ENCODE peak calls at places on chromosome 11, in five cellular contexts. One of them, this sample, is unnamed.

GRCh38 chr11:67113231-67113721 is 5.8 kb upstream of the KDM2A start:
- DNase-seq in lung: no peak
- DNase-seq in left lung: no peak
- DNase-seq in body of pancreas: no peak
- DNase-seq in A549: no peak
- DNase-seq in this sample: no peak

GRCh38 chr11:20477418-20478090 is 90.0 kb downstream of the PRMT3 start:
- DNase-seq in lung: no peak
- DNase-seq in left lung: no peak
- DNase-seq in body of pancreas: no peak
- DNase-seq in A549: no peak
- DNase-seq in this sample: no peak

GRCh38 chr11:124882339-124883071 is 15.2 kb downstream of the ROBO4 start:
- DNase-seq in left lung: no peak
- DNase-seq in body of pancreas: no peak
- DNase-seq in lung: no peak
- DNase-seq in A549: no peak
- DNase-seq in this sample: peak; percentile 73

GRCh38 chr11:46129133-46129532 is 7.9 kb upstream of the PHF21A start:
- DNase-seq in body of pancreas: no peak
- DNase-seq in A549: no peak
- DNase-seq in lung: no peak
- DNase-seq in left lung: no peak
- DNase-seq in this sample: no peak

GRCh38 chr11:50333861-50334260 is 301.2 kb downstream of the OR4C45 start:
- DNase-seq in A549: no peak
- DNase-seq in body of pancreas: no peak
- DNase-seq in left lung: no peak
- DNase-seq in lung: no peak
- DNase-seq in this sample: no peak

GRCh38 chr11:96257972-96258951 is 84.7 kb downstream of the MAML2 start:
- DNase-seq in left lung: no peak
- DNase-seq in lung: no peak
- DNase-seq in A549: no peak
- DNase-seq in body of pancreas: no peak
- DNase-seq in this sample: no peak

GRCh38 chr11:111983187-111983986 is 41.8 kb upstream of the DLAT start:
- DNase-seq in lung: peak; percentile 60
- DNase-seq in left lung: peak; percentile 54
- DNase-seq in body of pancreas: peak; percentile 86
- DNase-seq in A549: no peak
- DNase-seq in this sample: no peak

GRCh38 chr11:61994981-61995380 is 27.5 kb upstream of the FTH1 start:
- DNase-seq in lung: no peak
- DNase-seq in A549: no peak
- DNase-seq in body of pancreas: no peak
- DNase-seq in left lung: no peak
- DNase-seq in this sample: no peak

GRCh38 chr11:123454060-123454651 is 24.1 kb downstream of the GRAMD1B start:
- DNase-seq in lung: no peak
- DNase-seq in A549: peak; percentile 81
- DNase-seq in left lung: peak; percentile 42
- DNase-seq in body of pancreas: no peak
- DNase-seq in this sample: no peak

GRCh38 chr11:48034926-48035876 is 54.8 kb downstream of the PTPRJ start:
- DNase-seq in A549: no peak
- DNase-seq in left lung: no peak
- DNase-seq in lung: no peak
- DNase-seq in body of pancreas: peak; percentile 35
- DNase-seq in this sample: no peak

GRCh38 chr11:96173906-96174305 is 169.1 kb downstream of the MAML2 start:
- DNase-seq in lung: no peak
- DNase-seq in body of pancreas: no peak
- DNase-seq in left lung: no peak
- DNase-seq in A549: no peak
- DNase-seq in this sample: no peak

GRCh38 chr11:39346043-39346442 is 2113.4 kb downstream of the LRRC4C start:
- DNase-seq in lung: no peak
- DNase-seq in A549: no peak
- DNase-seq in body of pancreas: no peak
- DNase-seq in left lung: no peak
- DNase-seq in this sample: no peak

GRCh38 chr11:86708671-86709070 is 36.3 kb upstream of the ME3 start:
- DNase-seq in body of pancreas: no peak
- DNase-seq in left lung: no peak
- DNase-seq in lung: no peak
- DNase-seq in A549: no peak
- DNase-seq in this sample: no peak

GRCh38 chr11:21258414-21258813 is 589.0 kb downstream of the NELL1 start:
- DNase-seq in left lung: no peak
- DNase-seq in lung: no peak
- DNase-seq in A549: no peak
- DNase-seq in body of pancreas: no peak
- DNase-seq in this sample: no peak

GRCh38 chr11:108662700-108663099 is 2.2 kb upstream of the DDX10 start:
- DNase-seq in A549: no peak
- DNase-seq in body of pancreas: no peak
- DNase-seq in lung: no peak
- DNase-seq in left lung: no peak
- DNase-seq in this sample: no peak

GRCh38 chr11:116881153-116881552 is 43.7 kb upstream of the APOA1 start:
- DNase-seq in body of pancreas: no peak
- DNase-seq in left lung: no peak
- DNase-seq in A549: no peak
- DNase-seq in lung: no peak
- DNase-seq in this sample: no peak

GRCh38 chr11:83612891-83613766 is 327.0 kb upstream of the CCDC90B start:
- DNase-seq in A549: no peak
- DNase-seq in left lung: no peak
- DNase-seq in lung: no peak
- DNase-seq in body of pancreas: no peak
- DNase-seq in this sample: no peak

GRCh38 chr11:42410251-42410956 is 901.4 kb upstream of the API5 start:
- DNase-seq in left lung: no peak
- DNase-seq in body of pancreas: no peak
- DNase-seq in lung: no peak
- DNase-seq in A549: no peak
- DNase-seq in this sample: no peak

GRCh38 chr11:71209181-71209580 is 43.2 kb downstream of the SHANK2 start:
- DNase-seq in A549: no peak
- DNase-seq in left lung: peak; percentile 13
- DNase-seq in lung: no peak
- DNase-seq in body of pancreas: no peak
- DNase-seq in this sample: no peak

GRCh38 chr11:1762537-1763302 is 1.0 kb downstream of the CTSD start:
- DNase-seq in lung: peak; percentile 84
- DNase-seq in left lung: peak; percentile 78
- DNase-seq in A549: peak; percentile 54
- DNase-seq in body of pancreas: peak; percentile 90
- DNase-seq in this sample: no peak

GRCh38 chr11:73528877-73529530 is 68.9 kb downstream of the FAM168A start:
- DNase-seq in left lung: no peak
- DNase-seq in body of pancreas: peak; percentile 20
- DNase-seq in A549: no peak
- DNase-seq in lung: no peak
- DNase-seq in this sample: no peak
- H3K4me3 ChIP-seq in left lung: no peak overlapping the region
- H3K4me3 ChIP-seq in body of pancreas: no peak overlapping the region
- H3K4me3 ChIP-seq in A549: no peak overlapping the region
- H3K4me3 ChIP-seq in lung: no peak overlapping the region
- H3K4me3 ChIP-seq in this sample: peak overlapping the region; percentile 59

DNA sequence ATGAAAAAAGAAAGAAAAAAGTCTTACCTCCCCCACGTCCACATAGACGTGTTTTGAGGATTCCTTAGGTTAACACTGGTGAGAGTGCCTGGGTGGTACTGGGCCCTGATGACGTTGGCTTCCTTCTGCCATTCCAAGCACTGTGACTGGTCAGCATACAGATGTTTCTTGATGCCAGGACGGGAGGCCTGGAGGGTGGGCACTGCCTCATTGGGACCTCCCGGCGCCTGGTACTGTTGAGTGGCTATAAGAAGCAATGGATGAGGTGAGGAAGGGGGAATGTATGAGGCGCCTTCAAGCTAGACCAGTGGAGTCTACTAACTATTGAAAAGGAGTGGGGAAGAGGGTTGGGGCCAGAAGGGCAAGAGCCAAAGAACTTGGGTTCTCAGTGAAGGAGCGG is 45.3 kb downstream of the MICAL2 start:
- DNase-seq in A549: no peak
- DNase-seq in left lung: no peak
- DNase-seq in body of pancreas: no peak
- DNase-seq in lung: no peak
- DNase-seq in this sample: peak; percentile 55
- H3K27ac ChIP-seq in A549: no peak overlapping the region
- H3K27ac ChIP-seq in left lung: no peak overlapping the region
- H3K27ac ChIP-seq in body of pancreas: no peak overlapping the region
- H3K27ac ChIP-seq in lung: no peak overlapping the region
- H3K27ac ChIP-seq in this sample: peak overlapping the region; percentile 99

DNA sequence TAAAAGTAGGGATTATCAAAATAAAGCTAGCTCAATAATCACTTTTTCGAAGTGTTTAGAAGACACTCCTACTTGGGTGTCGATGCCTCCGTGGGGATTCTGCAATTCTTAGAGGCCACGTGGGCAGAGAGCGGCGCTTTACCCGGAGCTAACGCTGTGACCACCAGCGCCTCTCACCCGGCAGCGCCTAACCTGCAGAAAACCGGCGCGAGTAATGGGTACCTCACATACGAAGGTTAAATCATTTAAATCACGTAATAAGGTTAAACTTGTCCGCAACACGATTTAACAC is 547 bp downstream of the TAF1D start:
- DNase-seq in left lung: peak; percentile 66
- DNase-seq in A549: peak; percentile 35
- DNase-seq in body of pancreas: peak; percentile 57
- DNase-seq in lung: peak; percentile 64
- DNase-seq in this sample: peak; percentile 83
- TF ChIP-seq CTCF in left lung: no peak
- TF ChIP-seq CTCF in A549: no peak
- TF ChIP-seq CTCF in body of pancreas: no peak
- TF ChIP-seq CTCF in lung: no peak
- TF ChIP-seq CTCF in this sample: no peak

DNA sequence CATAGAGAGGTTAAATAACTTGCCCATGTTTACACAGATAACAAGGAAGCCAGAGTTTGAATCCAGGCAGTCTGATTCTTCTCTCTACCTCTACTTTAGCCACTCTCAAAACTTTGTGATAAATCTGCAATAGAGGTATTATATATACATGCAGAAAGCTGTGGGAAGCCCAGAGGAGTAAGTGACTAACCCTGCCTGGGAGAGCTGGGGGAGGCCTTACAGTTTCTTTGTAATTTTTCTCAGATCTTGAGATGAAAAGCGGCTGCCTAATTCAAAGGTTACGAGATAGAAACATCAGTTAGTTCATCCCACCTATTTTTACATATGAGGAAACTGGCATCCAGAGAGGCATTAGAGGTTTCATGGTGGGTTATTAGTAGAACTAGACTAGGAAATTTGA is 4.9 kb downstream of the STIM1 start:
- DNase-seq in lung: no peak
- DNase-seq in A549: no peak
- DNase-seq in left lung: no peak
- DNase-seq in body of pancreas: no peak
- DNase-seq in this sample: no peak
- H3K4me3 ChIP-seq in lung: no peak overlapping the region
- H3K4me3 ChIP-seq in A549: no peak overlapping the region
- H3K4me3 ChIP-seq in left lung: no peak overlapping the region
- H3K4me3 ChIP-seq in body of pancreas: no peak overlapping the region
- H3K4me3 ChIP-seq in this sample: no peak overlapping the region

DNA sequence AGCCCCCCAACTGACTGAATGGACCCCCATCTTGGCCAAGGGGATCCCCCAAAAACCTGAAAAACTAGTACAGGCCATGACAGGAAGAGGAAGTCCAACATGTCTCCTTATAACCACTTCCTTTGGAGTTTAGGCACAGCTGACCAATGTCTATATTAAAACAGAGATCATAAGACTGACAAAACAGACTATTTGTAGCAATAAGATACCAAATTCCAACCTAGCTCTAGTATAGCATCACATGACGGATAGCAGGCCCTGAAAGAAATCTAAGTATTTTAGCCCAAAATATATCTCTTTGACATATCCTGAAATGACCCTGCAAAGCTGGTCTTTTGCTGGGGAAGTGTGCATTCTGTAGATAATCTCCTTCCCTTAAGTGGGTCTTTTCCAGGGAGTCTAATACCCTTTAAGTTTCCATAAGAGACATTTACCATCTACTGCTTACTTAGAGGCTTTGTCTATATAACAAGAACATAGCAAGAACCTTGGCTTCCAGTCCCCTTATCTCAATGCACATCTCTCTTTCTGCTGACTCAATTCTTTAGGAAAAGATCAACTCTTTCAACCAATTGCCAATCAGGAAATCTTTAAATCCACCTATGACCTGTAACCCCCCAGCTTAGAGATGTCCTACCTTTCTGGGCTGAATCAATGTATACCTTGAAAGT is 34.9 kb upstream of the ACER3 start:
- DNase-seq in body of pancreas: no peak
- DNase-seq in left lung: no peak
- DNase-seq in lung: no peak
- DNase-seq in A549: no peak
- DNase-seq in this sample: no peak
- H3K27ac ChIP-seq in body of pancreas: no peak overlapping the region
- H3K27ac ChIP-seq in left lung: peak overlapping the region; percentile 19
- H3K27ac ChIP-seq in lung: peak overlapping the region; percentile 56
- H3K27ac ChIP-seq in A549: peak overlapping the region; percentile 91
- H3K27ac ChIP-seq in this sample: no peak overlapping the region

DNA sequence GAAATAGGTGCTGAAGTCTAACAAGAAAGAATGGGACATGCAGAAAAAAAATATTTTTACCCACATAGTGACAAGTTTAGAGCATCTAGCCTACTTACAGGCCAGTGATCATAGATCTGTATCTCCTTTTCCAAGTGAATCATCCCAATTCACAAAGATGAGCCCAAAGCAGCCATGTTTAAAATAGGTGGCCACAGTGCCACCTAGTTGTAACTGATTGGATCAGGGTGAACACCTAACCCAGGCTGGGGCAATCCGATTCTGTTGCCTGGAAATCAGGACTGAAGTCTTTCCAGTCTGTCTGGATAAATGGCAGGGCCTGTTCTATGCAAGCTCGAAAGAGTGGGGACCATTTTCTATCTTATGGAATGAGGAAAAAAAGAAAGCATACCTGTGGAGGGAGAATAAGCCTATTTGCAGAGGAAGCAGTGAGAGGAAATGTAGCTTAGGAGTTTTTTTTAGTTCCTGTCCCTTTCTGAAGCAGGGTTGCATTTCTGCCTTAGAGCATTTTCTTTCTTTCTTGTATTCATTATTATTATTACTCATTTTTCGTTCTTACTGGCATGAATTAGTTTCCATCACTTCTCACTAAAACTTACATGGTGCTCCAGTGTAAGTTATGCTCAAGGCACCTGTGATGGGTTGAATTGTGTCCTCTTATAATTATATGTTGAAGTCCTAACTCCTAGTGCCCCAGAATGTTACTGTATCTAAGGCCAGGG is 113.2 kb upstream of the RAG2 start:
- DNase-seq in left lung: no peak
- DNase-seq in body of pancreas: peak; percentile 7
- DNase-seq in A549: peak; percentile 6
- DNase-seq in lung: no peak
- DNase-seq in this sample: no peak
- TF ChIP-seq CTCF in left lung: no peak
- TF ChIP-seq CTCF in body of pancreas: no peak
- TF ChIP-seq CTCF in A549: no peak
- TF ChIP-seq CTCF in lung: no peak
- TF ChIP-seq CTCF in this sample: no peak

GRCh38 chr11:120511804-120512726 is 517 bp downstream of the GRIK4 start:
- DNase-seq in body of pancreas: no peak
- DNase-seq in A549: no peak
- DNase-seq in lung: no peak
- DNase-seq in left lung: no peak
- DNase-seq in this sample: peak; percentile 69
- H3K4me3 ChIP-seq in body of pancreas: no peak overlapping the region
- H3K4me3 ChIP-seq in A549: peak overlapping the region; percentile 70
- H3K4me3 ChIP-seq in lung: no peak overlapping the region
- H3K4me3 ChIP-seq in left lung: no peak overlapping the region
- H3K4me3 ChIP-seq in this sample: peak overlapping the region; percentile 79

This sample was measured in coronary artery.